ENCODE peak calls at places on chromosomes 12 and 14, in five cellular contexts. J is AG09309, B is endodermal cell, Z is foreskin keratinocyte, P is progenitor cell of endocrine pancreas. N is an unnamed sample.

GRCh38 chr12:51025182-51025747 is 919 bp downstream of the SLC11A2 start:
- DNase-seq in Z (no peak), J (no peak), P (no peak), B (no peak), N (no peak)

GRCh38 chr14:102840115-102840514 is 62.9 kb downstream of the TRAF3 start:
- DNase-seq in P (no peak), J (no peak), Z (no peak), B (no peak), N (no peak)

GRCh38 chr14:52029881-52030280 is 39.0 kb downstream of the NID2 start:
- DNase-seq in J (no peak), P (no peak), Z (no peak), B (no peak), N (no peak)

GRCh38 chr12:110704750-110705149 is 15.8 kb upstream of the HVCN1 start:
- DNase-seq in Z (no peak), J (no peak), B (peak), P (peak), N (peak)

GRCh38 chr14:69713976-69714716 is 52.8 kb upstream of the SRSF5 start:
- DNase-seq in P (no peak), B (no peak), Z (no peak), J (no peak), N (no peak)

GRCh38 chr12:98679611-98680005 is 34.5 kb downstream of the APAF1 start:
- DNase-seq in P (no peak), J (no peak), B (no peak), Z (no peak), N (no peak)

GRCh38 chr14:94129758-94130414 is 482 bp upstream of the IFI27L2 start:
- DNase-seq in P (no peak), J (no peak), Z (peak), B (peak), N (peak)

GRCh38 chr12:58521152-58521551 is 399.2 kb downstream of the LRIG3 start:
- DNase-seq in Z (no peak), P (no peak), J (no peak), B (no peak), N (no peak)

GRCh38 chr14:100677925-100678765 is 48.5 kb upstream of the DLK1 start:
- DNase-seq in Z (no peak), J (no peak), B (peak), P (no peak), N (no peak)

GRCh38 chr12:2960432-2960956 is 1.3 kb downstream of the TEAD4 start:
- DNase-seq in B (peak), Z (peak), J (no peak), P (no peak), N (peak)

DNA sequence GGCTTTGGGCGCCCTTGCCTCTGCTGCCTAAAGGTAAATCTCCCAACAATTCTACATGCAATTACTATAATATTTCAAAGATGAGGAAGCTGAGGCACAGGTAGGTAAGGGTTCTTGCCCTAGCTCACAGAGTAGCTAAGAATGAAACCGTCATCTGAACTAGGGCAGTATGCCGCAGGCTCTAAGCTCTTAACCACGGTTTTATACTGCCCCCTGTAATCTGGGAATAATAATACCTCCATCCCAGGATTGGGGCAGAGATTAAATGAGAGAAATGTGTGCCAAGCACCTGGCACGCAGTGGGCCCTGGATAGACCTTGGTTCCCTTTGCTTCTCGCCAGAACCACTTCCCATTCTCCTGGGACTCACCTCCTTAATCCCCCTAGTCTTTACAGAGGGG is 1.5 kb upstream of the HRK start:
- DNase-seq in P (no peak), Z (peak), B (peak), J (no peak), N (no peak)
- TF ChIP-seq CTCF in P (no peak), Z (peak), B (peak), J (peak), N (no peak)

GRCh38 chr14:63134801-63135200 is 69.4 kb upstream of the RHOJ start:
- DNase-seq in B (no peak), P (no peak), Z (no peak), J (no peak), N (peak)
- TF ChIP-seq CTCF in B (peak), P (peak), Z (peak), J (no peak), N (no peak)

DNA sequence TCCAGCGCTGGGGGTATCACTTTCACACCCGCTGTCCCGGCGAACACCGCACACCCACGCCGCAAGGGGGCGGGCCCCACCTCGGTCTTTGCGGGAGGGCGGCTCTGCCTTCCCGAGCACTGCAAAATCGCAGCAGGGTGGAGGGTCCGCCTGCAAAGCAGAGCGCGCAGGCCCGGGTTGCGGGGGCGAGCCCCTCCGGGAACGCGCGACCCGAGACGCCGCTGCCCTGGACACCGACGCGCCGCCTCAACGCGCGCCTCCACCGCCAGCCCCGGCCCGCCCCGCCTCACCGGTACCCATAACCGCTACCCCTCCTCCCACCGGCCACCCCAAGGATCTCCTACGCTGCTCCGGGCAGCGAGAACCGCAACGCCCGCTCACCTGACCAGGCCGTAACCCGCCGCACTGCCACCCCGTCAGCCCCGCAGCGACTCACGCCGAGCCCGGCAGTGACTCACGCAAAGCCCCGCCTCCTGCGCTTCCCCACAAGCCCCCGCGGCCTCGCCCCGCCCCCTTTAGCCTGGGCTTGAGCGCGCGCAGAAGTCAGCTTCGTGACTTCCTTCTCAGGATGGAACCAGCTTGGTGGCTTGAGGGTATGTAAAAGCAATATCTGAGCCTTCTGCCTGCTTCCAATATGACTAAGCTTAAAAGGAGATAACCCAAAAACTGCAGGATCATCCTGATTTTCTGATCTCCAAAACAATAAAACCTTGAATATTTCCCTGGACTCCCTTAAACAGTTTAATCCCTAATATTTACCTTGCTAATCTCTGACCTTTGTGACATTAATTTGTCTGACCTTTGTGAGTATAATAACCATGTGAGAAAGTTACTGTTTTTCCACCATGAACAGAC is at the start of gene RPAP3:
- DNase-seq in P (peak), B (peak), Z (peak), J (peak), N (peak)
- TF ChIP-seq CTCF in P (peak), B (peak), Z (peak), J (peak), N (peak)

DNA sequence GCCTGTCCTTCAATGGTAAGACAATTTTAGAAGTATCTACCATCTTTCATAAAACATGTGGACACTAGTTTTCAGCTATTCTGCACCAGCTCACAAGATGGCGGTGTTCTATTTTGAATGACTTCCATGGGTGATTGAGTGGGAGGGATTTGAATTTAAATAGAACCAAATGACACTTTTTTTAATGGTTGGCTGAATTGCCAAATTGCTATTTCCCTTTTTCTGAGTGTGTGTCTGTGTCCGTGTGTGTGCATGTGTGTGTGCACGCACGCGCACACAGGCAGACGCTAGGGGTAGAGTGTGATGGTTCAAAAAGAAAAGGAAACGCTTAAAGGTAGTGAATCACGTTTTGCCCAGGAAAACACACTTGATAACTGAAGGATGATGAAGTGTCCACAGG is 362.6 kb downstream of the DAD1 start:
- DNase-seq in J (no peak), B (peak), Z (no peak), P (no peak), N (peak)
- TF ChIP-seq CTCF in J (peak), B (peak), Z (peak), P (peak), N (no peak)

DNA sequence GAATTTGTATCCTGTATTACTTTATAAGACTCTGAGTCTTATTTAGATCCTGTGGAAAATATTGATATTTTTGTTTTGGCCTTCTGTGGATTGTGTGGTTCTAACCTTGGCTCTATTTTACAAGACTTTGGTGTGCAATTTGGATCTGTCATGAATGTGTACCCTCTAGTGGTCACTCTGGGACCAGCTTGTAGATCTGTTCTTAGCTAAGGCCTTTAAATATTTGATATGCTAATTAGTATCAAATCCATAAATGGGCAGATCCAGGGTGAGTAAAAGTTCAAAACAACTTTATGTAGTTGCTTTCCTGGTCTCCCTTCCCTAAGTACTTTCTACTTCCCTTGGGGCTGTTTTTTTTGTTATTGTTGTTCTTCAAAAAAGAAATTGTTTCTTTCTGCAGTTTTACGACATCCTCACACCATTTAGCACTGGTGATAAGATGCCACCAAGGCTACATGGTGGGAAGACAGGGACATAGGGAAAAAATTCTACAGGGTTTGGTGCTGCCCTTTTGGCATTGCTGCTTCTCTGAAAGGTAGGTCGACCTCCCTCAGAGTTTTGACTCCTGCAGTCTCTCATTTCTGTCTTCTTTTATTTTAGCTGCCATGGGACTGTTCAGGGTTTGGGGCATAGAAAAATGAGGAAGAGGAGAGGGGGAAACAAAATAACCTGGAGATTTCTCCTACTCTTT is 238.5 kb downstream of the GPHN start:
- DNase-seq in J (peak), Z (peak), P (no peak), B (no peak), N (peak)
- TF ChIP-seq CTCF in J (peak), Z (peak), P (peak), B (peak), N (peak)

DNA sequence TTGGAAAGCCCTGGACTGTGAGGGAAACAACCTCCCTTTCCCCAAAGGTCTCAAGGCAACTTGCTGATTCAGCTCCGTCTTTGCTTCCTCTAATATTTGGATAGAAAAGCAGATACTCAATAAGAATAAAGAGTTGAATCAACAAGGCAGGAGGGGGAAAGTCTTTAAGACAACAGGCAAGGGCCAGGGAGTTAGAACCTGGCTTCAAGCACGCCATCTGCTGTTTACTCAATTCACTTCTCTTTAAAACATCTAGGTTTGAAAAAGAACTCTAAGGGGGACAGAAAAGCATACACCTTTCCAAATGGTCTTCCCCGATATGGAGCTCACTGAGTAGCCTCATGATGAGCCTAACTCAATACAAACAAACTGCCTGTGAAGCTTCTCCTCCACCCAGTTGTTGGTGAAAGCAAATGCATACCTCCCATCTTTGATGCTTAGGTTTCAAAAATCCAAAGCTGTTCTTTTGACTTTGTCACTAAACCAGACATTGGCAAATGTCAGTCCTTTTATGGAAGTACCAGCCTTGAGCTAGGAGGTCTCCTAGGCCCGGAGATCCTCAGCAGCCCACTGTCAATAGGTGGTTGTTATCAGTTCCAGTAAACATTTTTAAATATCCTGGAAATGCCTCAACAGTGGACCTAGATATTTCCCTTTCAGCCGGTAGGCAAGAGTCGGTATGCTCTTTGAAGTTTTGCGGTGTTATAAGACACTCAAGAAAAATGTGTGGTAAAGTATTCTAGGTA is 76.2 kb downstream of the SAMD4A start:
- DNase-seq in Z (no peak), J (no peak), B (peak), P (no peak), N (no peak)
- TF ChIP-seq CTCF in Z (peak), J (peak), B (peak), P (peak), N (no peak)